ENCODE peak calls at places on chromosomes 16 and 17, in five cellular contexts. L is prostate gland; G is CD4-positive, alpha-beta memory T cell; Q is ascending aorta; N is tibial artery. Z is an unnamed sample.
A peak's percentile ranks its signal among the peaks of the same experiment; 100 is the strongest.

GRCh38 chr17:14261406-14261805 is 24.7 kb upstream of the CDRT15 start:
- DNase-seq in N (no peak), G (no peak), L (no peak), Q (no peak), Z (no peak)

GRCh38 chr16:70689970-70690905 is 4.4 kb upstream of the MTSS2 start:
- DNase-seq in G (no peak), Q (no peak), N (peak; percentile 66), L (no peak), Z (peak; percentile 86)

GRCh38 chr17:28204751-28205150 is 114.2 kb upstream of the TMEM97 start:
- DNase-seq in Q (no peak), G (no peak), N (no peak), L (no peak), Z (no peak)

GRCh38 chr16:86773339-86773715 is 195.0 kb downstream of the FOXL1 start:
- DNase-seq in Q (no peak), G (no peak), N (peak; percentile 61), L (no peak), Z (no peak)

GRCh38 chr16:47198180-47198575 is 54.4 kb upstream of the NETO2 start:
- DNase-seq in N (no peak), L (no peak), G (no peak), Q (no peak), Z (no peak)

GRCh38 chr17:55053855-55054254 is 85.3 kb downstream of the STXBP4 start:
- DNase-seq in Q (no peak), L (no peak), G (peak; percentile 12), N (no peak), Z (no peak)

GRCh38 chr16:85662976-85663830 is 25.6 kb downstream of the GINS2 start:
- DNase-seq in N (no peak), L (no peak), G (no peak), Q (no peak), Z (no peak)

GRCh38 chr17:6698004-6698403 is 15.2 kb downstream of the SLC13A5 start:
- DNase-seq in L (no peak), Q (no peak), G (no peak), N (peak; percentile 54), Z (no peak)

GRCh38 chr16:50602531-50603205 is 54.5 kb downstream of the NKD1 start:
- DNase-seq in L (peak; percentile 91), Q (no peak), N (no peak), G (peak; percentile 58), Z (no peak)

GRCh38 chr16:9437115-9437514 is 345.7 kb downstream of the HAPSTR1 start:
- DNase-seq in N (no peak), G (no peak), L (no peak), Q (no peak), Z (peak; percentile 11)

GRCh38 chr16:19840524-19841110 is 44.0 kb downstream of the GPRC5B start:
- DNase-seq in N (no peak), L (no peak), G (no peak), Q (no peak), Z (peak; percentile 46)

GRCh38 chr16:20746461-20746860 is 4.8 kb upstream of the THUMPD1 start:
- DNase-seq in L (no peak), Q (no peak), N (no peak), G (no peak), Z (no peak)

GRCh38 chr16:19698480-19699465 is 19.3 kb downstream of the KNOP1 start:
- DNase-seq in N (no peak), G (no peak), L (no peak), Q (no peak), Z (no peak)

GRCh38 chr17:1486802-1487695 is 5.4 kb downstream of the MYO1C start:
- DNase-seq in L (peak; percentile 77), G (peak; percentile 79), Q (peak; percentile 56), N (peak; percentile 96), Z (peak; percentile 49)

GRCh38 chr16:66182592-66182991 is 183.9 kb upstream of the CDH5 start:
- DNase-seq in Q (no peak), G (no peak), N (no peak), L (no peak), Z (no peak)

GRCh38 chr16:23771642-23772041 is 16.8 kb downstream of the CHP2 start:
- DNase-seq in N (no peak), Q (no peak), L (no peak), G (no peak), Z (no peak)

GRCh38 chr17:17342242-17342945 is 39.2 kb downstream of the NT5M start:
- DNase-seq in N (peak; percentile 51), L (no peak), G (no peak), Q (no peak), Z (no peak)

DNA sequence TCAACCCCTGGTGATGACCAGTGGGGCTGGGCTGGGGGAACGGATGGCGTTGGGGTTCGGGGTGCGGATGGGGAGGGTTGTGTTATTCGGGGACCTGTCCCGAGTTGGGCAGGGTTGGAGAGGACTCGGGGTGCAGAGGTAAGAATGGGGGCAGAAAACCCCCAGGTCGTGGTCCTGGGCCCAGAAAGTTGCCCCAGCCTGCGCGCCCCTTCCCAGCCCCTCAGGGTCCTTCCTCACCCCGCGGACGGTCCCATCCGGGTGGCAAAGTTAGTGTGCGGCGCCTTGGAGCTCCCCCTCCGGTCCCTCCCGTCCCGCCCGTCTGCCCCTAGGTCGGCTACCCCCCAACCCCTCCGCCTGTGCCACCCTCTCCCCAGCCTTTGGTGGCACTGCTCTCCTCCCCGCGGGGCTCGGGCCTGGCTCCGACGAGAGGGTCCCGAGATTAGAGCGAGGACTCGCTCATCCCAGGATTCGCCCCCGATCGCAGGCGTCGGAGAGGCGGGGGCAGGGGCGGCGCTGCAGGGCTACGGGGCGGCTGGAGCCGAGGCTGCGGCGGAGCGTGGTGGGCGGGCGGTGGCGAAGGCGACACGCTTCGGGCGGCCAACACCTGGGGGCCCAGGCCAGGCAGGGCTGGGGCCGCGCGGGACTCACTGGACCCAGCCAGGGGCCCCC is 1.1 kb downstream of the MGAT5B start:
- DNase-seq in N (no peak), Q (no peak), G (no peak), L (no peak), Z (no peak)
- H3K4me3 ChIP-seq in N (no peak overlapping the region), Q (peak overlapping the region; percentile 57), G (peak overlapping the region; percentile 1), L (no peak overlapping the region), Z (no peak overlapping the region)

DNA sequence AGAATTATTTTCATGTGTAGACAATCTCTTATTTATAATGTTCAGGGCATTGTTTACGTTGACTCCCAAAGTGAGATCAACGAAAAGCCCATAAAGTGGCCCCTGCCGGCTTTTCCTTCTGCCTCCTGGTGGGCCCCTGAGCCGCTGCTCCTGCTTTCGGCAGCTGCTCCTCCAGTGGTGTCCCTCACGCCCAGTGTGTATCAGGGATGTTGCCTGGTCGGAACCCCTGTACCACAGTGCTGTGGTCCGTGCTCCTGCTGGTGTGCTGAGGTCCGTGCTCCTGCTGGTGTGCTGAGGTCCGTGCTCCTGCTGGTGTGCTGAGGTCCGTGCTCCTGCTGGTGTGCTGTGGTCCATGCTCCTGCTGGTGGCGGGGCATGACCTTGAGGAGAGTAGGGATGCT is 107.6 kb downstream of the BANP start:
- DNase-seq in L (no peak), Q (no peak), N (no peak), G (no peak), Z (no peak)
- H3K27ac ChIP-seq in L (no peak overlapping the region), Q (no peak overlapping the region), N (no peak overlapping the region), G (no peak overlapping the region), Z (no peak overlapping the region)

GRCh38 chr17:65994679-65995078 is 197.3 kb downstream of the CEP112 start:
- DNase-seq in L (no peak), N (no peak), G (no peak), Q (no peak), Z (no peak)
- H3K4me3 ChIP-seq in L (no peak overlapping the region), N (no peak overlapping the region), G (no peak overlapping the region), Q (no peak overlapping the region), Z (no peak overlapping the region)

GRCh38 chr17:62629556-62630364 is 2.3 kb downstream of the MRC2 start:
- DNase-seq in G (no peak), N (no peak), Q (no peak), L (no peak), Z (no peak)

GRCh38 chr17:62628845-62629555 is 1.5 kb downstream of the MRC2 start:
- DNase-seq in N (peak; percentile 73), Q (no peak), L (no peak), G (no peak), Z (no peak)

GRCh38 chr17:62630365-62631085 is 3.1 kb downstream of the MRC2 start:
- DNase-seq in N (no peak), Q (no peak), G (no peak), L (no peak), Z (no peak)

GRCh38 chr17:62631086-62631935 is 3.8 kb downstream of the MRC2 start:
- DNase-seq in G (no peak), Q (no peak), L (no peak), N (no peak), Z (no peak)

GRCh38 chr17:62631936-62632924 is 4.8 kb downstream of the MRC2 start:
- DNase-seq in N (no peak), G (no peak), Q (no peak), L (no peak), Z (no peak)
- H3K27ac ChIP-seq in N (no peak overlapping the region), G (no peak overlapping the region), Q (no peak overlapping the region), L (no peak overlapping the region), Z (no peak overlapping the region)

GRCh38 chr17:33291248-33292183 is 1.6 kb downstream of the ASIC2 start:
- DNase-seq in Q (no peak), L (no peak), N (no peak), G (no peak), Z (no peak)
- H3K4me3 ChIP-seq in Q (peak overlapping the region; percentile 61), L (peak overlapping the region; percentile 6), N (peak overlapping the region; percentile 33), G (no peak overlapping the region), Z (no peak overlapping the region)

GRCh38 chr17:31859487-31860008 is 504 bp upstream of the COPRS start:
- DNase-seq in N (no peak), G (no peak), L (no peak), Q (no peak), Z (no peak)

GRCh38 chr17:31857920-31858646 is 961 bp downstream of the COPRS start:
- DNase-seq in L (no peak), N (no peak), G (peak; percentile 9), Q (no peak), Z (no peak)

GRCh38 chr17:31854672-31855071 is 4.4 kb downstream of the COPRS start:
- DNase-seq in G (no peak), Q (no peak), N (no peak), L (no peak), Z (no peak)

GRCh38 chr17:31856750-31857149 is 2.3 kb downstream of the COPRS start:
- DNase-seq in N (no peak), G (no peak), Q (no peak), L (no peak), Z (no peak)

GRCh38 chr17:31858647-31859486 is at the start of gene COPRS:
- DNase-seq in Q (peak; percentile 53), N (peak; percentile 95), L (peak; percentile 88), G (peak; percentile 71), Z (peak; percentile 92)
- H3K27ac ChIP-seq in Q (peak within 1 kb of the TSS; percentile 92), N (peak within 1 kb of the TSS; percentile 94), L (peak within 1 kb of the TSS; percentile 90), G (peak within 1 kb of the TSS; percentile 26), Z (peak within 1 kb of the TSS; percentile 29)

DNA sequence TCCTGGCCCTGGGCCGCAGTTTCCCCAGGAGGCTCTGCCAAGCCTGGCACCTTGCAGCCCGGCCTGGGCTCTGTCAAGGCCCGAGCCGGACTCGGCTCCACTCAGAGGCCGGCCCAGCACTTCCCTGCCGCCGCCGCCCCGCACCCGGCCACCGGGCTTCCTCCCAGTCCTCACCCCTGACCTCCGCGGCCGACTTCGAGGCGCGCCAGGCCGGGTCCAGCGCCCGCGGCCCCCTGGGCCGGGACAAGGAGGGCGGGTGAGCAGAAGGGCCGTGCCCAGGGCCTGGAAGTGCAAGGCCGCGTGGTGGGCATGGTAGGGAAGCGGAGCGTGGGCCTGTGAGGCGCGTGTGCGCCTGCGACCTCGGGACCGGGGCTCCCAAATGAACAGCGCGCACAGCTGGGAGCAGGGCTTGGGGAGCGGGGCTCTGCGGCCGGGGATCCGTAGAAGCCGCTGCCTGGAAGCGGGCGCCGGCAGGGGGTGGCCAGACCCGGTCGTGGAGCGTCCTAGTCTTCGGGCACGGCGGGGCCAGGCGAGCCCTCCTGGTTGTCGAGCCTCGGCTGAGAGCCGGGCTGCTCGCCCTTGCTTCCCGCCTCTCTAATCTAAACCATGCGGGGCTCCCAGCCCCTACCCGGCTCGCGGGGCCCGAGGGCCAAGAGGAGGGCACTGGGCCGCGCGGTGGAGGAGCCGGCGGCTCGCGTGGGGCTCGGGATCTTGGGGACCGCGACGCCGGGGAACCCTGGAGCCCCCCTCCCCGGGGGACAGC is 503 bp upstream of the TBX4 start:
- DNase-seq in Q (no peak), N (no peak), L (no peak), G (no peak), Z (no peak)
- H3K4me3 ChIP-seq in Q (peak overlapping the region; percentile 63), N (peak overlapping the region; percentile 41), L (peak overlapping the region; percentile 34), G (no peak overlapping the region), Z (no peak overlapping the region)

Z was measured in SJCRH30.